ENCODE peak calls at places on chromosome 12, in five cellular contexts. B, Y, S, E and W are unnamed samples.

GRCh38 chr12:6607751-6608591 is 792 bp upstream of the CHD4 start:
- DNase-seq in B (peak), Y (peak), S (peak), E (peak), W (no peak)

GRCh38 chr12:111408686-111409402 is 3.1 kb downstream of the SH2B3 start:
- DNase-seq in B (no peak), Y (no peak), S (no peak), E (no peak), W (no peak)

GRCh38 chr12:91772411-91772810 is 373.2 kb downstream of the BTG1 start:
- DNase-seq in B (no peak), Y (no peak), S (no peak), E (peak), W (no peak)

GRCh38 chr12:72273851-72274284 is 1.7 kb downstream of the TRHDE start:
- DNase-seq in B (no peak), Y (no peak), S (no peak), E (no peak), W (no peak)

GRCh38 chr12:8031872-8032241 is 659 bp upstream of the FOXJ2 start:
- DNase-seq in B (no peak), Y (no peak), S (no peak), E (no peak), W (no peak)

GRCh38 chr12:52371716-52372115 is 4.4 kb upstream of the KRT85 start:
- DNase-seq in B (no peak), Y (no peak), S (no peak), E (no peak), W (no peak)

GRCh38 chr12:12486661-12487240 is 75.9 kb downstream of the DUSP16 start:
- DNase-seq in B (no peak), Y (no peak), S (no peak), E (no peak), W (no peak)

GRCh38 chr12:104055686-104056388 is 5.8 kb upstream of the GLT8D2 start:
- DNase-seq in B (no peak), Y (peak), S (peak), E (peak), W (no peak)

GRCh38 chr12:104355630-104356029 is 52.1 kb downstream of the EID3 start:
- DNase-seq in B (no peak), Y (no peak), S (no peak), E (no peak), W (no peak)

GRCh38 chr12:47234576-47235141 is 154.9 kb upstream of the AMIGO2 start:
- DNase-seq in B (no peak), Y (peak), S (peak), E (no peak), W (no peak)

GRCh38 chr12:98422809-98423208 is 92.6 kb upstream of the TMPO start:
- DNase-seq in B (no peak), Y (no peak), S (no peak), E (no peak), W (no peak)
- TF ChIP-seq CTCF in B (no peak), Y (no peak), S (no peak), E (peak), W (peak)

DNA sequence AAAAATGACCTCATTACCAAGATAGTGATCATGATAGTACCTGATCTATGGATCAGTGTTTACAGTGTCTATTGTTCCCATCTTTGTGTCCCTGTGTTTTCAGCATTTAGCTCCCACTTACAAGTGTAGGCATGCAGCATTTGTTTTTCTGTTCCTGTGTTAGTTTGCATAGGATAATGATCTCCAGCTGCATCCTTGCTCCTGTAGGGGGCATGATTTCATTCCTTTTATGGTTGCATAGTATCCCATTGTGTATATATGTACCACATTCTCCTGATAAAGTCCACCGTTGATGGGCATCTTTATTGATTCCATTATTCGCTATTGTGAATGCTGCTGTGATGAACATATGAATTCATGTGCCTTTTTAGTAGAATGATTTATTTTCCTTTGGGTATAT is 215.4 kb upstream of the NAV3 start:
- DNase-seq in B (no peak), Y (no peak), S (no peak), E (no peak), W (no peak)
- TF ChIP-seq CTCF in B (no peak), Y (no peak), S (no peak), E (peak), W (no peak)

GRCh38 chr12:54141534-54142475 is 47.0 kb downstream of the SMUG1 start:
- DNase-seq in B (no peak), Y (no peak), S (no peak), E (no peak), W (no peak)

GRCh38 chr12:54138219-54138618 is 50.6 kb downstream of the SMUG1 start:
- DNase-seq in B (no peak), Y (no peak), S (no peak), E (no peak), W (no peak)

GRCh38 chr12:54143233-54143986 is 45.4 kb downstream of the SMUG1 start:
- DNase-seq in B (no peak), Y (no peak), S (no peak), E (no peak), W (no peak)

GRCh38 chr12:54139030-54139429 is 49.8 kb downstream of the SMUG1 start:
- DNase-seq in B (no peak), Y (no peak), S (no peak), E (no peak), W (no peak)

GRCh38 chr12:54140958-54141388 is 47.8 kb downstream of the SMUG1 start:
- DNase-seq in B (no peak), Y (no peak), S (no peak), E (no peak), W (no peak)
- TF ChIP-seq CTCF in B (no peak), Y (no peak), S (no peak), E (no peak), W (no peak)

GRCh38 chr12:25155031-25155576 is 39.9 kb downstream of the DNAI7 start:
- DNase-seq in B (no peak), Y (no peak), S (no peak), E (peak), W (no peak)
- TF ChIP-seq CTCF in B (no peak), Y (peak), S (no peak), E (peak), W (peak)

GRCh38 chr12:76300297-76300665 is 47.9 kb downstream of the BBS10 start:
- DNase-seq in B (no peak), Y (no peak), S (no peak), E (no peak), W (no peak)

GRCh38 chr12:76303989-76304460 is 44.2 kb downstream of the BBS10 start:
- DNase-seq in B (no peak), Y (no peak), S (no peak), E (peak), W (no peak)

GRCh38 chr12:76303365-76303764 is 44.9 kb downstream of the BBS10 start:
- DNase-seq in B (no peak), Y (no peak), S (no peak), E (peak), W (no peak)

GRCh38 chr12:76299536-76300296 is 48.5 kb downstream of the BBS10 start:
- DNase-seq in B (no peak), Y (no peak), S (no peak), E (no peak), W (no peak)
- TF ChIP-seq CTCF in B (no peak), Y (no peak), S (no peak), E (no peak), W (no peak)

GRCh38 chr12:4938900-4939299 is 29.2 kb downstream of the KCNA1 start:
- DNase-seq in B (no peak), Y (no peak), S (no peak), E (no peak), W (no peak)

GRCh38 chr12:4943938-4944284 is 34.2 kb downstream of the KCNA1 start:
- DNase-seq in B (no peak), Y (no peak), S (no peak), E (no peak), W (no peak)

GRCh38 chr12:4943067-4943937 is 33.6 kb downstream of the KCNA1 start:
- DNase-seq in B (no peak), Y (no peak), S (no peak), E (no peak), W (no peak)

GRCh38 chr12:4934651-4935050 is 24.9 kb downstream of the KCNA1 start:
- DNase-seq in B (no peak), Y (no peak), S (no peak), E (peak), W (no peak)

GRCh38 chr12:4939418-4940023 is 29.8 kb downstream of the KCNA1 start:
- DNase-seq in B (no peak), Y (no peak), S (no peak), E (no peak), W (no peak)
- TF ChIP-seq CTCF in B (no peak), Y (no peak), S (no peak), E (no peak), W (no peak)

DNA sequence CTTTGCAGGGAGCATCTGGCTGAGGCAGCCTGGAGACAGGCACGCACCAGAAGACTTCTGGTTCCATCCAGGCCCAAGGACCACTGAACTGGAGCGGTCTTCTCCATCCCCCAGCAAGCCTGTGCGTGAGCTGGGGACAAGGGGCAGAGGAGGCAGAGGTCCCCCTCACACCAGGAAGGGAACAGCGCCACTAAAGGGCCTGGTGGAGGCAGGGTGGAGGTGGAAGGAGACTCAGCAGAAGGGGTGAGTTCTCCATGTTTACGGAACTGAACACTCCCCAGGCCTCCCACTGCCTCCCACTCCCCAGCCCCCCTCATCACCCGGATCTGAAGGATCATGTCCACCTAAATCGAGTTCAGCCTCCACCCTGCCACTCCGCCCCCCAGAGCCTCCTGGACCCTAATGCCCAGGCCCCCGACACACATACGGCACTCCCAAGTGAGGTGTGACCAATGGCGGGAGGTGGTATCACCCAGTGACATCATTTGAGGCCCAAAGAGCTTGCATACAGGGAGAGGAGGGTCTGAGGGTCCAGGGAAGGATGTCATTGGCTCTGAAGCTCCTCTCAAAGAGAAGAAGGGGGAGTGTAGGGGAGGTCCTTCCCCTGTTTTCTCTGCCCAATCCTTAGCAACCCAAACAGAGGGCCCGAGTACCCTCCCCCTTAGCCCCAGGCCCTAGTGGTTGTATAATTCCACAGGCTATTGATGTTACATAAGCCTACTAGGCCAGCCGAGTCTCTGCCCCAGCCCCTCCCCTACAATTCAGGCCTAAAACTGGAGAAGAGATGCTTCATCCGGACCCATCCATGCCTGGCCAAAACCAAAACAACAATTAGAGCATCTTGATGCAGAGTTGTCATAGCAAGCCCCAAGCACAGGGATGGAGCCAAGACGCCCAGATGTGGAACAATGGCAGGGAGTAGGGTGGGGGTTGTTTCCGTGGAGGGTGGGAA is 1.0 kb downstream of the FAIM2 start:
- DNase-seq in B (no peak), Y (no peak), S (no peak), E (no peak), W (peak)
- TF ChIP-seq CTCF in B (no peak), Y (no peak), S (no peak), E (no peak), W (peak)